ENCODE peak calls at places on chromosome 7, in eight cellular contexts. R is NCI-H2081 treated with DMSO at 0.1 percent for 48 hours; O is nucleus accumbens; P is GM19239; B is GM13976; F is NCI-H1092 treated with DMSO at 0.1 percent for 48 hours; G is SW480; J is activated CD8-positive, alpha-beta T cell treated with anti-CD3 and anti-CD28 coated beads for 36 hours. V is an unnamed sample.

GRCh38 chr7:29955799-29956476 is 33.7 kb downstream of the SCRN1 start:
- DNase-seq in F (no peak), B (peak; percentile 51), O (no peak), G (no peak), P (peak; percentile 41), J (peak; percentile 65), R (no peak), V (no peak)

GRCh38 chr7:28203498-28204240 is 23.1 kb upstream of the JAZF1 start:
- DNase-seq in R (no peak), G (no peak), F (no peak), O (no peak), J (no peak), P (no peak), B (no peak), V (no peak)

GRCh38 chr7:32583791-32584190 is 88.5 kb downstream of the AVL9 start:
- DNase-seq in G (no peak), R (no peak), P (no peak), J (no peak), F (no peak), O (no peak), B (no peak), V (no peak)

GRCh38 chr7:131039355-131039762 is 288.3 kb upstream of the MKLN1 start:
- DNase-seq in G (no peak), B (no peak), J (no peak), F (no peak), O (no peak), R (no peak), P (no peak), V (no peak)

GRCh38 chr7:27184342-27185012 is 555 bp downstream of the HOXA11 start:
- DNase-seq in P (no peak), F (no peak), O (no peak), B (no peak), R (no peak), G (peak; percentile 75), J (peak; percentile 55), V (no peak)

GRCh38 chr7:85030893-85031292 is 156.0 kb downstream of the SEMA3D start:
- DNase-seq in R (peak; percentile 26), F (peak; percentile 21), G (peak; percentile 80), P (no peak), B (no peak), O (no peak), J (no peak), V (no peak)

GRCh38 chr7:135493362-135493761 is 16.5 kb downstream of the CNOT4 start:
- DNase-seq in O (no peak), J (no peak), B (no peak), G (no peak), F (no peak), R (no peak), P (no peak), V (no peak)

GRCh38 chr7:132638000-132638399 is 61.7 kb upstream of the PLXNA4 start:
- DNase-seq in J (no peak), P (no peak), G (no peak), R (no peak), B (no peak), F (no peak), O (no peak), V (no peak)

GRCh38 chr7:55190511-55191160 is 171.8 kb downstream of the EGFR start:
- DNase-seq in G (no peak), J (no peak), R (no peak), F (no peak), B (no peak), O (no peak), P (no peak), V (no peak)

GRCh38 chr7:36563706-36564325 is 160.5 kb downstream of the AOAH start:
- DNase-seq in J (no peak), O (no peak), P (no peak), F (no peak), G (no peak), R (no peak), B (no peak), V (no peak)

GRCh38 chr7:31603076-31603475 is 83.9 kb upstream of the PPP1R17 start:
- DNase-seq in J (no peak), O (no peak), B (no peak), P (no peak), G (peak; percentile 19), R (no peak), F (no peak), V (no peak)